ENCODE peak calls at places on chromosomes 4 and X, in four cellular contexts. T, S, V and G are unnamed samples.

GRCh38 chr4:88866862-88867550 is 169.4 kb upstream of the NAP1L5 start:
- DNase-seq in T (no peak), S (no peak), V (no peak), G (no peak)

GRCh38 chrX:101550362-101550761 is at the start of gene ARMCX1:
- DNase-seq in T (peak), S (no peak), V (peak), G (peak)

GRCh38 chrX:64229145-64229544 is 1.3 kb downstream of the ASB12 start:
- DNase-seq in T (no peak), S (no peak), V (no peak), G (no peak)

GRCh38 chr4:94447754-94448411 is 3.9 kb upstream of the PDLIM5 start:
- DNase-seq in T (no peak), S (no peak), V (no peak), G (no peak)

GRCh38 chrX:39477438-39478120 is 620.2 kb downstream of the BCOR start:
- DNase-seq in T (no peak), S (peak), V (peak), G (no peak)

GRCh38 chr4:48991357-48991756 is 5.3 kb downstream of the CWH43 start:
- DNase-seq in T (no peak), S (no peak), V (no peak), G (no peak)

GRCh38 chrX:10509397-10509796 is 111.0 kb downstream of the MID1 start:
- DNase-seq in T (no peak), S (no peak), V (no peak), G (no peak)

GRCh38 chr4:173333658-173334084 is 487 bp downstream of the HMGB2 start:
- DNase-seq in T (peak), S (peak), V (peak), G (peak)

GRCh38 chr4:18533262-18533775 is 511.8 kb upstream of the LCORL start:
- DNase-seq in T (no peak), S (no peak), V (no peak), G (no peak)

GRCh38 chr4:56128231-56128630 is 179.5 kb downstream of the CEP135 start:
- DNase-seq in T (no peak), S (no peak), V (no peak), G (no peak)

GRCh38 chrX:29488919-29489318 is 726.4 kb upstream of the MAGEB2 start:
- DNase-seq in T (no peak), S (no peak), V (no peak), G (no peak)

GRCh38 chrX:123083924-123084323 is 100.2 kb upstream of the GRIA3 start:
- DNase-seq in T (no peak), S (no peak), V (no peak), G (no peak)

GRCh38 chrX:26442340-26442739 is 226.4 kb downstream of the MAGEB5 start:
- DNase-seq in T (no peak), S (no peak), V (no peak), G (no peak)

GRCh38 chrX:68647156-68647957 is at the start of gene STARD8:
- DNase-seq in T (peak), S (no peak), V (no peak), G (no peak)

GRCh38 chrX:53074987-53075386 is 7.2 kb upstream of the TSPYL2 start:
- DNase-seq in T (no peak), S (no peak), V (peak), G (no peak)

GRCh38 chr4:125104616-125105015 is 210.1 kb upstream of the FAT4 start:
- DNase-seq in T (no peak), S (no peak), V (no peak), G (no peak)

GRCh38 chr4:133565379-133565778 is 416.3 kb downstream of the PCDH10 start:
- DNase-seq in T (no peak), S (no peak), V (no peak), G (no peak)

GRCh38 chr4:78654809-78655208 is 103.2 kb downstream of the ANXA3 start:
- DNase-seq in T (no peak), S (no peak), V (no peak), G (no peak)

GRCh38 chrX:135168533-135168932 is 2.7 kb downstream of the CT55 start:
- DNase-seq in T (no peak), S (no peak), V (no peak), G (no peak)

GRCh38 chr4:110636231-110636676 is 13.4 kb upstream of the PITX2 start:
- DNase-seq in T (no peak), S (no peak), V (no peak), G (no peak)

GRCh38 chr4:110636677-110637407 is 14.0 kb upstream of the PITX2 start:
- DNase-seq in T (peak), S (no peak), V (no peak), G (no peak)

GRCh38 chr4:110639207-110640092 is 16.6 kb upstream of the PITX2 start:
- DNase-seq in T (no peak), S (no peak), V (no peak), G (no peak)

GRCh38 chr4:110638347-110638746 is 15.5 kb upstream of the PITX2 start:
- DNase-seq in T (no peak), S (no peak), V (no peak), G (no peak)

GRCh38 chr4:110637408-110638131 is 14.7 kb upstream of the PITX2 start:
- DNase-seq in T (peak), S (no peak), V (no peak), G (no peak)
- TF ChIP-seq CTCF in T (peak), S (no peak), V (no peak), G (peak)

DNA sequence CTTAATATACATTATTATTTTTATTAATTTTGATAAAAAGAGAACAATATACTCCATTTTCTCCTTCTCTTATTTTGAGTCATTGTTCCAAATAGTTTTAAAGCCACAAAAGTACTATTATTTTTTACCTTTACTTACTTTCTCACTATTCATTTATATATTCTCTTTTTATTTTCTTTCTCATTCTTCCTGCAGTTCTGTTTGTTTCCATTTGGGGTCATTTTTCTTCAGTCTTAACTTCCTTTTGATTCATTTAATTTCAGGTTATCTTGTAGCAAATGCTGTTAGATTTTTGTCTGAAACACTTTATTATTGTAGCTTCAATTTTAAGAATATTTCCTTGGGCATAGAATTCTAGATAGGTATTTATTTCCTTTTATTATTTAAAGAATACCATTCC is 438.6 kb upstream of the EPHA5 start:
- DNase-seq in T (no peak), S (no peak), V (no peak), G (no peak)
- TF ChIP-seq CTCF in T (peak), S (no peak), V (no peak), G (peak)

GRCh38 chr4:70315928-70316327 is 18.9 kb upstream of the CABS1 start:
- DNase-seq in T (no peak), S (no peak), V (no peak), G (no peak)
- TF ChIP-seq CTCF in T (no peak), S (no peak), V (no peak), G (no peak)

GRCh38 chrX:45368705-45369104 is 168.0 kb upstream of the DIPK2B start:
- DNase-seq in T (no peak), S (no peak), V (no peak), G (no peak)
- TF ChIP-seq CTCF in T (no peak), S (no peak), V (no peak), G (no peak)

GRCh38 chr4:2754848-2755820 is 1.0 kb downstream of the TNIP2 start:
- DNase-seq in T (no peak), S (no peak), V (no peak), G (no peak)

GRCh38 chr4:2756691-2757350 is 685 bp upstream of the TNIP2 start:
- DNase-seq in T (no peak), S (no peak), V (no peak), G (no peak)

GRCh38 chr4:2757426-2757825 is 1.3 kb upstream of the TNIP2 start:
- DNase-seq in T (no peak), S (no peak), V (no peak), G (no peak)

GRCh38 chr4:2753444-2753843 is 2.7 kb downstream of the TNIP2 start:
- DNase-seq in T (no peak), S (no peak), V (no peak), G (no peak)

DNA sequence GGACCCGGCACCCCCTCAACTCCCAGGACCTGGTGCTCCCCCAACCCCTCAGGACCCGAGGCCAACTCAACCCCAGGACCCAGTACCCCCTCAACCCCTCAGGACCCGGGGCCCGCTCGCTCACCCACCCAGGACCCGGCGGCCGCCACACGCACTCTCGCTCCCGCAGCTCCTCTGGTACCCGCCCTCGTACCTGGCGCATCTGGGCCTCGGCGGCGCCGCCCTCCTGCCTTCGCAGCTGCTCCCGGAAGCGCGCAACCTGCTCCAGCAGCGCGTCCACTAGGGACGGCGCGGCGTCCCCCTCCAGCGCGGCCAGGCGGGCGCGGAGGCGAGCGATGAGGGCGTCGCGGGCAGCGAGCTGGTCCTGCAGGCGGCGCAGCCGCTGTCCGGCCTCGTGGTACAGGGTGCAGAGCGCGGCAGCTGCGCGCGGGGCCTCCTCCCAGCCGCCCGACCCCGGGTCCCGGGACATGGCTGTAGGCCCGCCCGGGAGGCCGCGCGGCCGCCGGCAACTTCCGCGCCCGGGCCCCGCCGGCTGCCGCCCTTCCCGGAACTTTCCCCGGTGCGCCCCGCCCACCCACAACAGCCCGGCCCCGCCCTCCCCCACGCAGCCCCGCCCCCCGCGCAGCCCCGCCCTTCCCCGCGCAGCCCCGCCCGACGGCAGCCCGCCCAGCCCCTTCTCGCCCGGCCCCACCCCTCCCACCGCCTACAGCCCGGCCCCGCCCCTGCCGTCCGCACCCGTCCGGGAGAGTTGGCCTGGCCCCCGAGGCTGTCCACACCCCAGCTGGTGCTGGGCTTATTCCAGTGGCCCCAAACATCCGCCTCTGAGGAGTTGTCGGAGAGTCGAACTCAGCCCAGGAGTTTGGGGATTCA is at the start of gene TNIP2:
- DNase-seq in T (peak), S (peak), V (peak), G (no peak)
- TF ChIP-seq CTCF in T (no peak), S (peak), V (no peak), G (peak)

GRCh38 chrX:71283409-71284143 is at the start of gene NONO:
- DNase-seq in T (peak), S (peak), V (peak), G (no peak)
- TF ChIP-seq CTCF in T (no peak), S (no peak), V (no peak), G (peak)

GRCh38 chr4:113888006-113888405 is 91.4 kb downstream of the ARSJ start:
- DNase-seq in T (no peak), S (no peak), V (no peak), G (no peak)
- TF ChIP-seq CTCF in T (no peak), S (no peak), V (no peak), G (no peak)

DNA sequence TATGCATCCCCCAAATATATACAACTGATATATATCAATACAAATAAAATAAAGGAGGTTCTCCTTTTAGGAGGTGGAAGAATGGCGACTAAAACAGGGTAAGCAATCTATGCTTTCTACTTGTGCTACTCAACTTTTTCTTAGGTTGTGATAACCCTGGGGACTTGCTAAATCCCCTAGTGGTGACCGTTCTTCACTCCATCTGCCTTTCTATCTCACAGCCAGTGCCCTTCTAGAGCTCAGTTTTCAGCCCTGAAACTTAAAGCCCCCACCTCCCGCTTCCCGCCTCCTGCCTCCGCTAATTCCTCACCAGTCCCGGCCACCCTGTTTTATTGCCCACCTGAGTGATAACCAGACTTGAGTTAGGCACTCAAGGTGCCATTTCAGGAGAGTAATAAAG is 15.5 kb upstream of the ESX1 start:
- DNase-seq in T (no peak), S (no peak), V (no peak), G (no peak)
- TF ChIP-seq CTCF in T (no peak), S (no peak), V (no peak), G (no peak)

GRCh38 chrX:18351774-18352173 is 2.7 kb downstream of the SCML2 start:
- DNase-seq in T (no peak), S (no peak), V (no peak), G (no peak)

GRCh38 chrX:18354369-18355329 is at the start of gene SCML2:
- DNase-seq in T (peak), S (peak), V (no peak), G (no peak)

GRCh38 chrX:18348047-18348446 is 6.4 kb downstream of the SCML2 start:
- DNase-seq in T (no peak), S (no peak), V (no peak), G (no peak)

GRCh38 chrX:18353931-18354368 is 538 bp downstream of the SCML2 start:
- DNase-seq in T (peak), S (peak), V (no peak), G (no peak)
- TF ChIP-seq CTCF in T (no peak), S (no peak), V (no peak), G (peak)